ENCODE peak calls at places on chromosomes 2 and 18, in five cellular contexts. R is ascending aorta, F is fibroblast of the aortic adventitia, I is astrocyte of the spinal cord, A is GM10248. L is an unnamed sample.

GRCh38 chr2:182941939-182942338 is 75.5 kb upstream of the FRZB start:
- DNase-seq in R (no peak), F (no peak), I (no peak), A (no peak), L (no peak)

GRCh38 chr2:24586955-24587354 is 95.9 kb downstream of the NCOA1 start:
- DNase-seq in A (peak), F (peak), I (no peak), R (no peak), L (peak)

GRCh38 chr2:83943265-83943664 is 515.8 kb downstream of the SUCLG1 start:
- DNase-seq in R (no peak), F (no peak), A (no peak), I (no peak), L (no peak)

GRCh38 chr2:220273082-220273481 is 645.7 kb downstream of the SLC4A3 start:
- DNase-seq in R (no peak), F (no peak), A (no peak), I (no peak), L (no peak)

GRCh38 chr2:238512247-238512867 is 85.6 kb downstream of the ASB1 start:
- DNase-seq in I (no peak), A (no peak), R (no peak), F (no peak), L (no peak)

GRCh38 chr2:178047391-178047790 is 25.2 kb downstream of the PDE11A start:
- DNase-seq in A (no peak), R (no peak), F (no peak), I (no peak), L (no peak)

GRCh38 chr2:157782057-157782845 is 93.9 kb downstream of the ACVR1 start:
- DNase-seq in R (no peak), A (no peak), F (peak), I (no peak), L (no peak)

GRCh38 chr2:160408575-160409291 is 84.9 kb downstream of the RBMS1 start:
- DNase-seq in I (no peak), R (no peak), A (no peak), F (peak), L (no peak)

GRCh38 chr2:121966663-121967062 is 211.2 kb downstream of the TSN start:
- DNase-seq in A (no peak), R (no peak), F (no peak), I (no peak), L (no peak)

GRCh38 chr2:230866704-230867561 is 2.2 kb downstream of the ITM2C start:
- DNase-seq in I (peak), R (no peak), A (no peak), F (peak), L (no peak)

GRCh38 chr18:41621177-41621576 is 333.9 kb upstream of the PIK3C3 start:
- DNase-seq in F (no peak), R (no peak), A (no peak), I (no peak), L (no peak)

GRCh38 chr2:134440336-134440909 is 186.6 kb downstream of the MGAT5 start:
- DNase-seq in A (no peak), I (no peak), R (no peak), F (no peak), L (no peak)

GRCh38 chr2:45074713-45075112 is 65.5 kb upstream of the SIX2 start:
- DNase-seq in F (no peak), R (no peak), I (no peak), A (no peak), L (no peak)

GRCh38 chr18:51666717-51667320 is 469.3 kb upstream of the MEX3C start:
- DNase-seq in A (no peak), R (no peak), I (peak), F (peak), L (no peak)

GRCh38 chr2:180625006-180625844 is 355.2 kb upstream of the UBE2E3 start:
- DNase-seq in I (peak), A (no peak), R (no peak), F (peak), L (no peak)

GRCh38 chr18:56168049-56168781 is 470.2 kb downstream of the TXNL1 start:
- DNase-seq in I (peak), A (no peak), R (no peak), F (peak), L (no peak)

GRCh38 chr18:76412818-76413565 is 82.0 kb downstream of the ZNF516 start:
- DNase-seq in A (no peak), R (no peak), F (peak), I (peak), L (no peak)

GRCh38 chr2:42848270-42848669 is 55.9 kb upstream of the HAAO start:
- DNase-seq in A (no peak), R (no peak), F (peak), I (no peak), L (no peak)

GRCh38 chr2:9807056-9807455 is 36.2 kb upstream of the TAF1B start:
- DNase-seq in R (no peak), I (no peak), A (no peak), F (no peak), L (no peak)

GRCh38 chr2:62596061-62596658 is 90.2 kb upstream of the TMEM17 start:
- DNase-seq in A (no peak), F (peak), I (peak), R (no peak), L (no peak)

GRCh38 chr2:148907085-148907785 is 32.2 kb downstream of the KIF5C start:
- DNase-seq in I (no peak), R (no peak), A (no peak), F (no peak), L (no peak)

GRCh38 chr2:204027105-204027504 is 90.5 kb downstream of the ICOS start:
- DNase-seq in R (no peak), I (peak), F (no peak), A (peak), L (peak)

GRCh38 chr2:20607446-20607845 is 43.5 kb downstream of the HS1BP3 start:
- DNase-seq in R (no peak), I (no peak), F (no peak), A (no peak), L (no peak)

GRCh38 chr2:128380061-128380889 is 61.6 kb upstream of the HS6ST1 start:
- DNase-seq in R (no peak), A (no peak), I (no peak), F (no peak), L (no peak)

GRCh38 chr2:8578335-8579244 is 103.3 kb upstream of the ID2 start:
- DNase-seq in A (no peak), F (no peak), I (no peak), R (no peak), L (no peak)

GRCh38 chr2:210863283-210863682 is 306.9 kb downstream of the CPS1 start:
- DNase-seq in R (no peak), I (no peak), F (no peak), A (no peak), L (no peak)

GRCh38 chr2:99598435-99598834 is 108.6 kb upstream of the REV1 start:
- DNase-seq in R (no peak), F (no peak), I (no peak), A (no peak), L (no peak)

GRCh38 chr2:173299764-173300163 is 54.9 kb upstream of the CDCA7 start:
- DNase-seq in I (no peak), F (no peak), R (no peak), A (no peak), L (no peak)
- TF ChIP-seq CTCF in I (no peak), F (no peak), R (no peak), A (no peak), L (no peak)

GRCh38 chr2:190534310-190535118 is at the start of gene NEMP2:
- DNase-seq in F (peak), A (peak), R (no peak), I (peak), L (peak)
- TF ChIP-seq CTCF in F (no peak), A (no peak), R (no peak), I (no peak), L (no peak)

GRCh38 chr2:111883661-111884591 is at the start of gene ANAPC1:
- DNase-seq in R (no peak), F (peak), A (peak), I (peak), L (peak)
- TF ChIP-seq CTCF in R (no peak), F (no peak), A (no peak), I (no peak), L (no peak)

GRCh38 chr2:168116448-168116847 is 130.9 kb downstream of the STK39 start:
- DNase-seq in A (no peak), R (no peak), F (no peak), I (peak), L (no peak)
- TF ChIP-seq CTCF in A (no peak), R (no peak), F (no peak), I (peak), L (no peak)

GRCh38 chr2:102033750-102034682 is 42.3 kb downstream of the IL1R2 start:
- DNase-seq in A (no peak), I (no peak), F (no peak), R (no peak), L (no peak)

GRCh38 chr2:102034683-102035606 is 43.2 kb downstream of the IL1R2 start:
- DNase-seq in I (no peak), R (no peak), F (no peak), A (no peak), L (no peak)

GRCh38 chr2:102032368-102033027 is 40.7 kb downstream of the IL1R2 start:
- DNase-seq in R (no peak), F (no peak), A (no peak), I (peak), L (no peak)

GRCh38 chr2:102030855-102031527 is 39.2 kb downstream of the IL1R2 start:
- DNase-seq in I (no peak), F (no peak), A (no peak), R (no peak), L (no peak)

GRCh38 chr2:102033028-102033749 is 41.4 kb downstream of the IL1R2 start:
- DNase-seq in I (peak), R (no peak), F (peak), A (peak), L (no peak)
- TF ChIP-seq CTCF in I (peak), R (no peak), F (peak), A (no peak), L (no peak)

L was measured in GM13977.